ENCODE peak calls at places on chromosome 9, in five cellular contexts. One of them, this sample, is unnamed. For H3K36me3, the result is how much of the 10 kb centered on the place peaks cover.

GRCh38 chr9:91740713-91741112 is 209.3 kb downstream of the ROR2 start:
- DNase-seq in body of pancreas: no peak
- DNase-seq in PC-9: no peak
- DNase-seq in BJ: no peak
- DNase-seq in uterus: peak
- DNase-seq in this sample: no peak

GRCh38 chr9:4298255-4299005 is 1.4 kb downstream of the GLIS3 start:
- DNase-seq in PC-9: peak
- DNase-seq in body of pancreas: peak
- DNase-seq in BJ: no peak
- DNase-seq in uterus: no peak
- DNase-seq in this sample: no peak

GRCh38 chr9:133589454-133590227 is 19.5 kb downstream of the FAM163B start:
- DNase-seq in body of pancreas: no peak
- DNase-seq in PC-9: no peak
- DNase-seq in BJ: no peak
- DNase-seq in uterus: no peak
- DNase-seq in this sample: no peak

GRCh38 chr9:117782931-117783788 is 79.0 kb downstream of the TLR4 start:
- DNase-seq in PC-9: no peak
- DNase-seq in BJ: peak
- DNase-seq in body of pancreas: peak
- DNase-seq in uterus: peak
- DNase-seq in this sample: peak

GRCh38 chr9:20205821-20206220 is 416.5 kb downstream of the MLLT3 start:
- DNase-seq in body of pancreas: no peak
- DNase-seq in uterus: no peak
- DNase-seq in PC-9: no peak
- DNase-seq in BJ: no peak
- DNase-seq in this sample: no peak

GRCh38 chr9:96232539-96233241 is 69.3 kb downstream of the HSD17B3 start:
- DNase-seq in uterus: peak
- DNase-seq in PC-9: peak
- DNase-seq in BJ: no peak
- DNase-seq in body of pancreas: peak
- DNase-seq in this sample: no peak

GRCh38 chr9:72554221-72554641 is 32.8 kb downstream of the TMC1 start:
- DNase-seq in body of pancreas: no peak
- DNase-seq in BJ: peak
- DNase-seq in PC-9: peak
- DNase-seq in uterus: no peak
- DNase-seq in this sample: peak

GRCh38 chr9:137506274-137506673 is 43.9 kb downstream of the PNPLA7 start:
- DNase-seq in PC-9: peak
- DNase-seq in BJ: no peak
- DNase-seq in body of pancreas: no peak
- DNase-seq in uterus: no peak
- DNase-seq in this sample: no peak

GRCh38 chr9:125932012-125932411 is 184.8 kb downstream of the PBX3 start:
- DNase-seq in body of pancreas: no peak
- DNase-seq in PC-9: no peak
- DNase-seq in BJ: peak
- DNase-seq in uterus: peak
- DNase-seq in this sample: peak

GRCh38 chr9:126375386-126375785 is 48.8 kb downstream of the MVB12B start:
- DNase-seq in BJ: no peak
- DNase-seq in PC-9: no peak
- DNase-seq in body of pancreas: no peak
- DNase-seq in uterus: no peak
- DNase-seq in this sample: no peak

GRCh38 chr9:137384116-137384756 is 38.7 kb downstream of the EXD3 start:
- DNase-seq in uterus: no peak
- DNase-seq in BJ: no peak
- DNase-seq in PC-9: no peak
- DNase-seq in body of pancreas: no peak
- DNase-seq in this sample: no peak

GRCh38 chr9:36781532-36781931 is 208.8 kb downstream of the MELK start:
- DNase-seq in uterus: no peak
- DNase-seq in body of pancreas: no peak
- DNase-seq in PC-9: peak
- DNase-seq in BJ: no peak
- DNase-seq in this sample: peak

GRCh38 chr9:5089737-5090136 is 95.7 kb downstream of the INSL6 start:
- DNase-seq in body of pancreas: no peak
- DNase-seq in uterus: no peak
- DNase-seq in PC-9: no peak
- DNase-seq in BJ: no peak
- DNase-seq in this sample: peak

GRCh38 chr9:111287127-111287526 is 42.9 kb downstream of the OR2K2 start:
- DNase-seq in BJ: peak
- DNase-seq in uterus: no peak
- DNase-seq in PC-9: peak
- DNase-seq in body of pancreas: no peak
- DNase-seq in this sample: peak

GRCh38 chr9:93268551-93269314 is 84.8 kb downstream of the WNK2 start:
- DNase-seq in PC-9: no peak
- DNase-seq in uterus: no peak
- DNase-seq in body of pancreas: peak
- DNase-seq in BJ: no peak
- DNase-seq in this sample: no peak

GRCh38 chr9:117622347-117622746 is 81.9 kb upstream of the TLR4 start:
- DNase-seq in body of pancreas: no peak
- DNase-seq in BJ: no peak
- DNase-seq in uterus: no peak
- DNase-seq in PC-9: no peak
- DNase-seq in this sample: no peak

GRCh38 chr9:127980056-127980705 is 608 bp downstream of the EEIG1 start:
- DNase-seq in BJ: no peak
- DNase-seq in body of pancreas: peak
- DNase-seq in PC-9: no peak
- DNase-seq in uterus: peak
- DNase-seq in this sample: no peak

GRCh38 chr9:72480931-72481330 is 40.5 kb upstream of the TMC1 start:
- DNase-seq in body of pancreas: no peak
- DNase-seq in PC-9: no peak
- DNase-seq in BJ: no peak
- DNase-seq in uterus: no peak
- DNase-seq in this sample: no peak

GRCh38 chr9:120914953-120915352 is 11.6 kb downstream of the TRAF1 start:
- DNase-seq in uterus: no peak
- DNase-seq in body of pancreas: no peak
- DNase-seq in BJ: no peak
- DNase-seq in PC-9: no peak
- DNase-seq in this sample: no peak
- H3K4me3 ChIP-seq in uterus: no peak
- H3K4me3 ChIP-seq in body of pancreas: no peak
- H3K4me3 ChIP-seq in BJ: no peak
- H3K4me3 ChIP-seq in PC-9: no peak
- H3K4me3 ChIP-seq in this sample: no peak

GRCh38 chr9:109115931-109116541 is 3.7 kb downstream of the TMEM245 start:
- DNase-seq in BJ: no peak
- DNase-seq in body of pancreas: peak
- DNase-seq in uterus: peak
- DNase-seq in PC-9: no peak
- DNase-seq in this sample: no peak

GRCh38 chr9:109114670-109115069 is 5.1 kb downstream of the TMEM245 start:
- DNase-seq in body of pancreas: peak
- DNase-seq in uterus: no peak
- DNase-seq in PC-9: no peak
- DNase-seq in BJ: no peak
- DNase-seq in this sample: peak

GRCh38 chr9:109113239-109113638 is 6.5 kb downstream of the TMEM245 start:
- DNase-seq in uterus: no peak
- DNase-seq in PC-9: no peak
- DNase-seq in body of pancreas: no peak
- DNase-seq in BJ: no peak
- DNase-seq in this sample: no peak

GRCh38 chr9:109110326-109111014 is 9.3 kb downstream of the TMEM245 start:
- DNase-seq in uterus: no peak
- DNase-seq in PC-9: no peak
- DNase-seq in body of pancreas: no peak
- DNase-seq in BJ: no peak
- DNase-seq in this sample: no peak

GRCh38 chr9:109113892-109114609 is 5.7 kb downstream of the TMEM245 start:
- DNase-seq in BJ: no peak
- DNase-seq in uterus: no peak
- DNase-seq in PC-9: no peak
- DNase-seq in body of pancreas: peak
- DNase-seq in this sample: no peak
- TF ChIP-seq CTCF in BJ: no peak
- TF ChIP-seq CTCF in uterus: no peak
- TF ChIP-seq CTCF in PC-9: no peak
- TF ChIP-seq CTCF in body of pancreas: no peak
- TF ChIP-seq CTCF in this sample: no peak

GRCh38 chr9:34426340-34427074 is 31.9 kb downstream of the FAM219A start:
- DNase-seq in body of pancreas: no peak
- DNase-seq in BJ: no peak
- DNase-seq in uterus: no peak
- DNase-seq in PC-9: no peak
- DNase-seq in this sample: no peak

GRCh38 chr9:34437006-34437925 is 21.1 kb downstream of the FAM219A start:
- DNase-seq in PC-9: peak
- DNase-seq in uterus: peak
- DNase-seq in body of pancreas: peak
- DNase-seq in BJ: no peak
- DNase-seq in this sample: no peak

GRCh38 chr9:34430843-34431437 is 27.4 kb downstream of the FAM219A start:
- DNase-seq in PC-9: peak
- DNase-seq in BJ: no peak
- DNase-seq in uterus: peak
- DNase-seq in body of pancreas: peak
- DNase-seq in this sample: no peak

GRCh38 chr9:34428325-34428958 is 29.9 kb downstream of the FAM219A start:
- DNase-seq in uterus: no peak
- DNase-seq in BJ: no peak
- DNase-seq in PC-9: no peak
- DNase-seq in body of pancreas: no peak
- DNase-seq in this sample: no peak

GRCh38 chr9:34431661-34432060 is 26.7 kb downstream of the FAM219A start:
- DNase-seq in body of pancreas: no peak
- DNase-seq in BJ: no peak
- DNase-seq in uterus: no peak
- DNase-seq in PC-9: no peak
- DNase-seq in this sample: no peak
- H3K36me3 ChIP-seq in body of pancreas: under half
- H3K36me3 ChIP-seq in BJ: under half
- H3K36me3 ChIP-seq in uterus: under half
- H3K36me3 ChIP-seq in PC-9: under half
- H3K36me3 ChIP-seq in this sample: under half

DNA sequence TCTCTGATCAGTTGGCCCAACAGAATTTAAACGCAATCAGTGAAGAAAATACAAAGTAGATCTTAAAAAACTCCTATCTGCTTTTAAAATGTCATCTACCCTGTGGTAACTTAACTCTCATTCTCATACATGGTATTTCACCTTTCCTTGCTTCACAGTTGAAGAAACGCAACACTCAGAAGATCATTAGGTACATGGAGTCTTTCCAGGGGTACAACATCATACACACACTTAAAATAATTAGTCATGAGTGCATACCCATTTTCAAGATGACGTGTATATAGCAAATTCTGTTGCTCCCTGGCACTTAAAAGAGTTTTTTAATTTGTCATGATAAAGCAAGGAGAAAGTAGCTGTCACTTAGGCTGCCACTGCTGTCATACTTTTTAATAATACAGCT is 259.9 kb downstream of the BNC2 start:
- DNase-seq in uterus: no peak
- DNase-seq in BJ: no peak
- DNase-seq in PC-9: no peak
- DNase-seq in body of pancreas: no peak
- DNase-seq in this sample: no peak
- H3K4me3 ChIP-seq in uterus: no peak
- H3K4me3 ChIP-seq in BJ: no peak
- H3K4me3 ChIP-seq in PC-9: no peak
- H3K4me3 ChIP-seq in body of pancreas: no peak
- H3K4me3 ChIP-seq in this sample: no peak

This sample was measured in kidney epithelial cell.